ENCODE peak calls at places on chromosome 15, in five cellular contexts. Z is BJ, J is ovary, R is IMR-90, E is tibial nerve. X is an unnamed sample.
A peak's percentile ranks its signal among the peaks of the same experiment; 100 is the strongest.

GRCh38 chr15:100285641-100286295 is 56.0 kb downstream of the ADAMTS17 start:
- DNase-seq in Z (no peak), J (no peak), R (no peak), E (no peak), X (no peak)

GRCh38 chr15:45637552-45638033 is 2.8 kb downstream of the SQOR start:
- DNase-seq in Z (peak; percentile 81), J (peak; percentile 70), R (peak; percentile 98), E (no peak), X (peak; percentile 77)

GRCh38 chr15:29825205-29825604 is 2.9 kb upstream of the TJP1 start:
- DNase-seq in Z (no peak), J (no peak), R (no peak), E (no peak), X (no peak)

GRCh38 chr15:100873029-100873677 is 6.5 kb upstream of the ALDH1A3 start:
- DNase-seq in Z (peak; percentile 47), J (peak; percentile 60), R (peak; percentile 87), E (peak; percentile 76), X (no peak)

GRCh38 chr15:57503911-57504598 is 87.6 kb upstream of the MYZAP start:
- DNase-seq in Z (no peak), J (peak; percentile 47), R (no peak), E (no peak), X (no peak)

GRCh38 chr15:88629071-88629470 is 7.9 kb downstream of the AEN start:
- DNase-seq in Z (no peak), J (no peak), R (no peak), E (no peak), X (no peak)

GRCh38 chr15:29670266-29670665 is 152.0 kb downstream of the TJP1 start:
- DNase-seq in Z (no peak), J (no peak), R (no peak), E (no peak), X (no peak)

GRCh38 chr15:45611305-45611704 is 23.5 kb upstream of the SQOR start:
- DNase-seq in Z (no peak), J (no peak), R (no peak), E (no peak), X (no peak)

GRCh38 chr15:90419738-90420487 is 31.9 kb downstream of the IQGAP1 start:
- DNase-seq in Z (peak; percentile 66), J (no peak), R (peak; percentile 92), E (no peak), X (no peak)

GRCh38 chr15:85361306-85361705 is 19.1 kb upstream of the AKAP13 start:
- DNase-seq in Z (no peak), J (no peak), R (no peak), E (no peak), X (no peak)

GRCh38 chr15:68176601-68177000 is 28.5 kb downstream of the CALML4 start:
- DNase-seq in Z (no peak), J (no peak), R (no peak), E (no peak), X (no peak)

GRCh38 chr15:75655911-75656310 is 8.2 kb downstream of the SNX33 start:
- DNase-seq in Z (no peak), J (no peak), R (no peak), E (no peak), X (peak; percentile 4)

GRCh38 chr15:91469627-91470567 is 369.8 kb downstream of the SV2B start:
- DNase-seq in Z (no peak), J (no peak), R (no peak), E (no peak), X (no peak)

GRCh38 chr15:34886134-34886533 is 83.4 kb downstream of the AQR start:
- DNase-seq in Z (no peak), J (no peak), R (peak; percentile 58), E (no peak), X (no peak)

GRCh38 chr15:96549136-96549535 is 218.6 kb downstream of the NR2F2 start:
- DNase-seq in Z (no peak), J (no peak), R (no peak), E (no peak), X (no peak)

GRCh38 chr15:65414841-65415621 is 7.7 kb downstream of the IGDCC4 start:
- DNase-seq in Z (no peak), J (peak; percentile 47), R (peak; percentile 76), E (no peak), X (peak; percentile 56)

GRCh38 chr15:85354432-85354831 is 26.0 kb upstream of the AKAP13 start:
- DNase-seq in Z (no peak), J (no peak), R (peak; percentile 77), E (no peak), X (no peak)

GRCh38 chr15:77819841-77820728 is 187.4 kb upstream of the LINGO1 start:
- DNase-seq in Z (no peak), J (no peak), R (no peak), E (no peak), X (no peak)

GRCh38 chr15:35833590-35833989 is 287.6 kb upstream of the DPH6 start:
- DNase-seq in Z (no peak), J (no peak), R (no peak), E (no peak), X (no peak)

GRCh38 chr15:99076109-99076508 is 28.8 kb upstream of the SYNM start:
- DNase-seq in Z (no peak), J (no peak), R (no peak), E (no peak), X (no peak)

GRCh38 chr15:87826119-87826730 is 430.3 kb downstream of the NTRK3 start:
- DNase-seq in Z (no peak), J (no peak), R (no peak), E (no peak), X (no peak)

GRCh38 chr15:65630760-65631159 is 9.0 kb downstream of the SLC24A1 start:
- DNase-seq in Z (no peak), J (no peak), R (no peak), E (no peak), X (no peak)

GRCh38 chr15:85760049-85760448 is 34.7 kb downstream of the KLHL25 start:
- DNase-seq in Z (no peak), J (no peak), R (no peak), E (no peak), X (no peak)

GRCh38 chr15:29840928-29841327 is 18.7 kb upstream of the TJP1 start:
- DNase-seq in Z (no peak), J (no peak), R (no peak), E (no peak), X (no peak)

GRCh38 chr15:78619022-78619950 is 1.5 kb downstream of the CHRNA3 start:
- DNase-seq in Z (no peak), J (no peak), R (no peak), E (no peak), X (no peak)

GRCh38 chr15:47586653-47587224 is 130.6 kb upstream of the SEMA6D start:
- DNase-seq in Z (no peak), J (no peak), R (no peak), E (no peak), X (no peak)

GRCh38 chr15:89052474-89052873 is 35.8 kb upstream of the ABHD2 start:
- DNase-seq in Z (peak; percentile 77), J (no peak), R (peak; percentile 97), E (no peak), X (no peak)

GRCh38 chr15:45646220-45646619 is 11.4 kb downstream of the SQOR start:
- DNase-seq in Z (no peak), J (no peak), R (peak; percentile 79), E (no peak), X (no peak)

GRCh38 chr15:31262901-31263671 is 63.5 kb upstream of the KLF13 start:
- DNase-seq in Z (no peak), J (no peak), R (peak; percentile 7), E (no peak), X (no peak)

GRCh38 chr15:66742286-66742685 is 40.2 kb downstream of the SMAD6 start:
- DNase-seq in Z (no peak), J (peak; percentile 23), R (no peak), E (no peak), X (no peak)
- TF ChIP-seq CTCF in Z (no peak), J (no peak), R (no peak), E (no peak), X (no peak)

GRCh38 chr15:63759752-63760151 is 74.0 kb downstream of the HERC1 start:
- DNase-seq in Z (no peak), J (no peak), R (no peak), E (no peak), X (no peak)
- TF ChIP-seq CTCF in Z (no peak), J (no peak), R (no peak), E (no peak), X (no peak)

GRCh38 chr15:48638966-48639365 is 6.5 kb downstream of the FBN1 start:
- DNase-seq in Z (no peak), J (no peak), R (no peak), E (no peak), X (no peak)

GRCh38 chr15:48642795-48643194 is 2.7 kb downstream of the FBN1 start:
- DNase-seq in Z (no peak), J (no peak), R (no peak), E (no peak), X (no peak)

GRCh38 chr15:48643236-48643635 is 2.3 kb downstream of the FBN1 start:
- DNase-seq in Z (no peak), J (no peak), R (no peak), E (no peak), X (no peak)

GRCh38 chr15:48643776-48644497 is 1.6 kb downstream of the FBN1 start:
- DNase-seq in Z (no peak), J (no peak), R (no peak), E (no peak), X (no peak)

DNA sequence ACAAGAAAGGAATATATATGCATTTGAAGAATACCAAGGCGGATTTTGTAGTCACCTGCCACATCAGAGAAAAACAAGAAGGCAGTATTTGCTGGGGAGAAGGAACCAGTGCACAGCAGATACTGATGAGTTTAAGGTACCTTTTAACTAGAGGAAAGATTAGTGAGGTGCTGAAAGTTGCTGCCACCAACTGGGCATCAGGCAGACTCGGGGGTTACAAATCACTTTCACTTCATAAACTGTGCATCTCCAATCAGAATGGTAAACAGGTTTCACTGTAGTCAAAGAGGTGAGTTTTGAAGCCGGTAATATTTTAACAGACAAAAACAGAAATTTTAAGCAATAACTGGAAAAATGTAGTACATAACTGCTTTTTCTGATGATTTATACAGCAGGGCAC is 4.1 kb downstream of the FBN1 start:
- DNase-seq in Z (no peak), J (no peak), R (peak; percentile 47), E (no peak), X (no peak)
- TF ChIP-seq CTCF in Z (peak; percentile 42), J (peak; percentile 8), R (peak; percentile 40), E (peak; percentile 39), X (no peak)

DNA sequence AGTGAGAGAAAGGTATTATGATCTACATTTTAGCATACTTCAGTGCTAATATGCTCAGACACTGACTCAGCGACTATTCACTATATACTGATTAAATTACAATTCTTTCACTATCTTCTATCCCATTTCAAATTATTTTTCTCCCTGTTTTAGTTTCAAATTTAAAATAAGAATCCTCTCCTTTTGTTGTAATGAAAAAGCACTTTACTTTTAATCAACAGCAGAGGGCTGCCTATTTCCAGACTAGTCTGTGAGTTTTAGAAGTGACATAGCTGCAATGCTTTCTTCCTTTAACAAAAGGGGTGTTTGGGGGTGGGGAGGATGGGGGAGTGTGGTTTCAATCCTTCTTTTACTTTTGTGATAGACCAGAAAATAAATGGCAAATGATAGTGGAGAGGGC is 2.4 kb downstream of the NEDD4 start:
- DNase-seq in Z (no peak), J (no peak), R (no peak), E (no peak), X (no peak)
- TF ChIP-seq CTCF in Z (no peak), J (no peak), R (no peak), E (no peak), X (no peak)

GRCh38 chr15:40695469-40695910 is 516 bp downstream of the RAD51 start:
- DNase-seq in Z (no peak), J (no peak), R (peak; percentile 11), E (no peak), X (no peak)
- TF ChIP-seq CTCF in Z (no peak), J (no peak), R (no peak), E (no peak), X (no peak)